ENCODE peak calls at places on chromosomes 2 and 18, in five cellular contexts. D is stimulated activated CD4-positive, alpha-beta T cell treated with anti-CD3 and anti-CD28 coated beads, Interleukin-2, amount 100 ng/mL, for 24 hours; S is esophagus muscularis mucosa; U is WERI-Rb-1; B is nucleus accumbens. O is an unnamed sample.

GRCh38 chr18:27854631-27855030 is 322.3 kb downstream of the CDH2 start:
- DNase-seq in D (no peak), S (no peak), U (no peak), B (no peak), O (no peak)

GRCh38 chr2:105307550-105307949 is 22.0 kb downstream of the TGFBRAP1 start:
- DNase-seq in D (no peak), S (no peak), U (no peak), B (no peak), O (no peak)

GRCh38 chr2:236402016-236402784 is 138.0 kb upstream of the ASB18 start:
- DNase-seq in D (no peak), S (peak), U (no peak), B (no peak), O (no peak)

GRCh38 chr2:231308631-231309414 is 86.7 kb upstream of the B3GNT7 start:
- DNase-seq in D (no peak), S (no peak), U (no peak), B (no peak), O (no peak)

GRCh38 chr2:241901500-241902351 is 32.2 kb downstream of the RTP5 start:
- DNase-seq in D (no peak), S (no peak), U (no peak), B (no peak), O (no peak)

GRCh38 chr2:26251893-26252292 is 7.2 kb downstream of the HADHB start:
- DNase-seq in D (no peak), S (no peak), U (no peak), B (no peak), O (no peak)

GRCh38 chr18:51229328-51229727 is 31.8 kb upstream of the MEX3C start:
- DNase-seq in D (no peak), S (no peak), U (no peak), B (no peak), O (no peak)

GRCh38 chr2:116490511-116491145 is 1323.9 kb upstream of the DDX18 start:
- DNase-seq in D (no peak), S (no peak), U (no peak), B (no peak), O (no peak)

GRCh38 chr2:103138123-103138886 is 376.5 kb downstream of the TMEM182 start:
- DNase-seq in D (no peak), S (no peak), U (no peak), B (no peak), O (no peak)

GRCh38 chr2:206125914-206126313 is 33.3 kb downstream of the NDUFS1 start:
- DNase-seq in D (no peak), S (no peak), U (no peak), B (no peak), O (no peak)

GRCh38 chr2:138219961-138220360 is 255.7 kb downstream of the HNMT start:
- DNase-seq in D (no peak), S (no peak), U (no peak), B (no peak), O (no peak)

GRCh38 chr2:26001743-26002341 is 19.5 kb upstream of the KIF3C start:
- DNase-seq in D (no peak), S (no peak), U (no peak), B (peak), O (no peak)

GRCh38 chr18:57107141-57107832 is 39.6 kb upstream of the BOD1L2 start:
- DNase-seq in D (no peak), S (no peak), U (no peak), B (no peak), O (no peak)

GRCh38 chr2:240280621-240281020 is 140.2 kb upstream of the OTOS start:
- DNase-seq in D (no peak), S (no peak), U (no peak), B (no peak), O (no peak)

GRCh38 chr2:239463541-239464165 is 62.8 kb upstream of the HDAC4 start:
- DNase-seq in D (no peak), S (no peak), U (no peak), B (no peak), O (no peak)

GRCh38 chr2:126657636-126658315 is 1.8 kb downstream of the GYPC start:
- DNase-seq in D (peak), S (peak), U (no peak), B (no peak), O (no peak)

GRCh38 chr2:106197878-106198277 is 3.8 kb upstream of the UXS1 start:
- DNase-seq in D (no peak), S (no peak), U (no peak), B (no peak), O (no peak)

GRCh38 chr2:180790891-180791290 is 189.5 kb upstream of the UBE2E3 start:
- DNase-seq in D (no peak), S (no peak), U (no peak), B (no peak), O (no peak)

GRCh38 chr2:44926957-44927356 is 14.5 kb upstream of the SIX3 start:
- DNase-seq in D (no peak), S (no peak), U (no peak), B (no peak), O (no peak)

GRCh38 chr2:108266218-108266617 is 22.5 kb upstream of the SULT1C2 start:
- DNase-seq in D (no peak), S (no peak), U (no peak), B (no peak), O (no peak)

GRCh38 chr2:65605427-65606058 is 173.1 kb upstream of the SPRED2 start:
- DNase-seq in D (no peak), S (peak), U (no peak), B (no peak), O (no peak)

GRCh38 chr2:191311-192190 is 72.3 kb downstream of the SH3YL1 start:
- DNase-seq in D (no peak), S (no peak), U (no peak), B (no peak), O (no peak)

GRCh38 chr2:45812039-45812500 is 160.6 kb downstream of the PRKCE start:
- DNase-seq in D (no peak), S (no peak), U (no peak), B (no peak), O (no peak)

GRCh38 chr18:13760047-13760446 is 33.6 kb downstream of the RNMT start:
- DNase-seq in D (no peak), S (no peak), U (no peak), B (no peak), O (no peak)

GRCh38 chr18:9849407-9849961 is 36.3 kb upstream of the TXNDC2 start:
- DNase-seq in D (no peak), S (no peak), U (no peak), B (no peak), O (no peak)

GRCh38 chr2:107511970-107512789 is 314.5 kb upstream of the RGPD4 start:
- DNase-seq in D (no peak), S (no peak), U (no peak), B (no peak), O (no peak)

GRCh38 chr2:134218928-134219707 is 34.8 kb upstream of the MGAT5 start:
- DNase-seq in D (peak), S (no peak), U (no peak), B (no peak), O (no peak)

O was measured in BE2C.